ENCODE peak calls at places on chromosomes 12 and 14, in five cellular contexts. J is cardiac fibroblast, C is HL-60, R is left lung, S is mucosa of descending colon. P is an unnamed sample.

GRCh38 chr12:94305293-94305957 is 154.2 kb downstream of the CEP83 start:
- DNase-seq in J (peak), C (no peak), R (no peak), S (no peak), P (no peak)

GRCh38 chr12:26028953-26029740 is 70.7 kb downstream of the RASSF8 start:
- DNase-seq in J (peak), C (peak), R (no peak), S (no peak), P (peak)

GRCh38 chr14:24145700-24146621 is at the start of gene PSME2:
- DNase-seq in J (no peak), C (peak), R (no peak), S (no peak), P (no peak)

GRCh38 chr14:80996049-80996901 is 40.9 kb downstream of the TSHR start:
- DNase-seq in J (peak), C (peak), R (no peak), S (no peak), P (peak)

GRCh38 chr14:31420013-31420318 is 384 bp downstream of the HEATR5A start:
- DNase-seq in J (no peak), C (no peak), R (peak), S (peak), P (peak)

GRCh38 chr12:104588048-104588942 is 131.5 kb downstream of the CHST11 start:
- DNase-seq in J (no peak), C (no peak), R (no peak), S (no peak), P (peak)

GRCh38 chr12:111311011-111311410 is 57.9 kb downstream of the PHETA1 start:
- DNase-seq in J (no peak), C (no peak), R (no peak), S (no peak), P (no peak)

GRCh38 chr12:69490920-69491643 is 20.9 kb downstream of the FRS2 start:
- DNase-seq in J (no peak), C (peak), R (no peak), S (no peak), P (no peak)

GRCh38 chr12:54371328-54372112 is 7.2 kb upstream of the GPR84 start:
- DNase-seq in J (peak), C (no peak), R (no peak), S (peak), P (no peak)

GRCh38 chr12:778615-779014 is 26.2 kb downstream of the WNK1 start:
- DNase-seq in J (no peak), C (no peak), R (no peak), S (no peak), P (no peak)

GRCh38 chr12:103829092-103829491 is 11.9 kb downstream of the NT5DC3 start:
- DNase-seq in J (no peak), C (peak), R (no peak), S (no peak), P (no peak)

GRCh38 chr14:68800361-68800760 is 7.5 kb upstream of the ZFP36L1 start:
- DNase-seq in J (peak), C (no peak), R (no peak), S (no peak), P (no peak)

GRCh38 chr14:35637269-35637668 is 103.3 kb downstream of the INSM2 start:
- DNase-seq in J (no peak), C (no peak), R (no peak), S (no peak), P (no peak)

GRCh38 chr12:57109207-57110160 is 1.7 kb downstream of the STAT6 start:
- DNase-seq in J (no peak), C (no peak), R (no peak), S (no peak), P (no peak)

GRCh38 chr12:99959549-99960170 is 25.1 kb downstream of the ANKS1B start:
- DNase-seq in J (peak), C (no peak), R (no peak), S (no peak), P (no peak)

GRCh38 chr12:6956332-6956727 is 5.2 kb downstream of the PTPN6 start:
- DNase-seq in J (no peak), C (no peak), R (no peak), S (peak), P (no peak)

GRCh38 chr12:75779891-75780501 is 251.6 kb downstream of the PHLDA1 start:
- DNase-seq in J (peak), C (no peak), R (no peak), S (no peak), P (no peak)

DNA sequence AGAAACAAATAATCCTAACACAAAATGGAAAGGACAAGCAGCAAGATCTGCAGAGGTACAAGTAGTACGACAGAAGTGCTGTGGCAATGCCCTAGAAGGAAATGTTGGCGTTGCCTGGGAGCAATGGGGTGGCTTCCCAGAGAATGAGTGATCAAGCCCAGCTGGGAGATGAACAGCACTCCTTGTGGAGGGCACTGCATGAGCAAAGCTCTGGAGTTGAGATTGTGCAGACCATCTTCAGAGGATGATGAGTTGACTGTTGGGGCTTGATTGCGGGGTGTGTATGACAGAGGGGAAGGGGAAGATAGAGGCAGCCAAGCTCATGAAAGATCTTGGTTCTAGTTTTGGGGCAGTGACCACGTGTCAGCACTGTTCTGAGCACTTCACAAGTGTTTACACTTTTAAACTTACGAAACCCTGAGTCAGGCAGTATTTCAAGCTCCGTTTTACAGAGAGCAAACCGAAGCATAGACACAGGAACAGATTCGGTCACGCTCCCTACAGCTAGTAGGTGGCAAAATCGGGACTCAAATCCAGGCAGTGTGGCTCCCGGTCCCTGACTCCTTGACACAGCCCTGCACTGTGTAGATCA is 127.2 kb upstream of the LHX5 start:
- DNase-seq in J (no peak), C (no peak), R (no peak), S (no peak), P (no peak)
- TF ChIP-seq CTCF in J (no peak), C (no peak), R (no peak), S (no peak), P (no peak)

GRCh38 chr12:53068811-53069585 is 10.2 kb downstream of the SPRYD3 start:
- DNase-seq in J (no peak), C (no peak), R (no peak), S (no peak), P (no peak)

GRCh38 chr12:53069621-53070410 is 9.4 kb downstream of the SPRYD3 start:
- DNase-seq in J (no peak), C (no peak), R (no peak), S (no peak), P (no peak)

GRCh38 chr12:53066594-53066978 is 12.6 kb downstream of the SPRYD3 start:
- DNase-seq in J (no peak), C (no peak), R (no peak), S (no peak), P (no peak)

GRCh38 chr12:53067074-53067992 is 11.9 kb downstream of the SPRYD3 start:
- DNase-seq in J (no peak), C (no peak), R (no peak), S (no peak), P (no peak)

DNA sequence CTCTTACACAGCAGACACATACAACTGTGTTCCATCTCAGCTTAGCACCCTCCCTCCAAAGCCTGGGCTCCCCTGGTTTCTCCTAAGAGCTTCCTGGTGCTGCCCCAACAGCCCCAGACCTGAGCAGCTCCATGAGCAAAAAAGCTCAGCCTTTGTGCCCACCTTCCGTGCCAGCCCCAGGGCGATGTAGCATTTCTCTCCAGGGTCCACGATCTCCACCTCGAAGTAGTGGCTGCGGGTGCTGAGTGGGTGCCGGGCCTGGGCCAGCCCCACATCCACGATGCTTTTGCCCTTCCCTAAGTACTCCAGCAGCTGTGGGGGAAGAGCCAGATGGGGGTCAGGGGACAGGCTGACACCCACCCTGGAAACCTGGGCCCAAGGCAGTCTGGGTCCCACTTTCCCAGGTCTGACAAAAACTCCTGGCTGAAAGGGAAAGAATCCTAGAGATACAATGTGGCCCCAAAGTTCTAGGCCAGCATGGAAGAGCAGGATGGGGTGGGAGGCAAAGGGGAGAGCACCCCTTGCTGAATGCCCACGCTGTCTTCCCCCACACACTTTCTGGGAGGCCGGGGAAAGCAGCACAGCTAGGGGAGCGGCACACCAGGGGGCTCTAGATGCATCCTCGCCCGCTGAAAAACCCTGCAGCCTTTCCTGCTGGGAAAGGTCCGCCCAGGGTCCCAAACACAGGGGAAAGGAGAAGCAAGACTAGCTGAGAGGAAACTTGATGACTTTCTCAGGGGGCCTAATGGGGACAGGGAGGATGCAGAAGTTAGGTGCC is 11.0 kb downstream of the SPRYD3 start:
- DNase-seq in J (no peak), C (no peak), R (no peak), S (no peak), P (no peak)
- TF ChIP-seq CTCF in J (no peak), C (no peak), R (no peak), S (no peak), P (no peak)

DNA sequence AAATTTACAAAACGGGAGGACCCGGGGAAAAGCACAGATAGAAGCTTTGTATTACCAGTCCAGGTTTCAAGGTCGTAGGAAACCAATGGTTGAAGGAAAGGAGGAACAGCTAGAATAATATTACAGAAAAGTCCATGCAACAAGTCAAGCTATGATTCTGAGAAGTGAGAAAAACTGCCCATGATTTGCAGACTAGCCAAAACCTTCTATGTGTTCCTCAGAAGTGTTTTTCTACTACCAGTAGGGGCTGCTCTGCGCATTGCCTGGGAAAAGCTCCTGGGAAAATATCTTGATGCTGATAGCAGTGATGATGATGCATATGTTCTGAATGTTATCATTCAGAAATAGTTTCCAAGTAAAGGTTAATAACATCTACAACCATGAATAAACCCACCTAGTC is 2.2 kb downstream of the PDZRN4 start:
- DNase-seq in J (peak), C (no peak), R (no peak), S (no peak), P (peak)
- TF ChIP-seq CTCF in J (peak), C (no peak), R (no peak), S (no peak), P (peak)

GRCh38 chr12:66235626-66236281 is 46.7 kb downstream of the IRAK3 start:
- DNase-seq in J (peak), C (no peak), R (no peak), S (no peak), P (no peak)
- TF ChIP-seq CTCF in J (no peak), C (no peak), R (no peak), S (no peak), P (no peak)

GRCh38 chr14:91040545-91040944 is 19.9 kb downstream of the RPS6KA5 start:
- DNase-seq in J (no peak), C (no peak), R (no peak), S (no peak), P (no peak)
- TF ChIP-seq CTCF in J (no peak), C (no peak), R (no peak), S (no peak), P (no peak)

GRCh38 chr12:59595557-59596231 is at the start of gene SLC16A7:
- DNase-seq in J (peak), C (peak), R (peak), S (peak), P (peak)
- TF ChIP-seq CTCF in J (no peak), C (no peak), R (no peak), S (no peak), P (no peak)

GRCh38 chr12:47870175-47870781 is 34.5 kb downstream of the VDR start:
- DNase-seq in J (peak), C (no peak), R (no peak), S (peak), P (peak)
- TF ChIP-seq CTCF in J (peak), C (peak), R (peak), S (no peak), P (peak)

GRCh38 chr12:119667577-119668314 is at the start of gene PRKAB1:
- DNase-seq in J (peak), C (peak), R (peak), S (peak), P (peak)
- TF ChIP-seq CTCF in J (peak), C (peak), R (peak), S (peak), P (peak)

P was measured in nephron progenitor cell.